ENCODE peak calls at places on chromosomes 3 and 15, in four cellular contexts. One of them, this sample, is unnamed.

GRCh38 chr3:126261037-126261436 is 80.7 kb upstream of the ALDH1L1 start:
- DNase-seq in tibial artery: peak; percentile 94
- DNase-seq in breast epithelium: peak; percentile 69
- DNase-seq in cardiac muscle cell: no peak
- DNase-seq in this sample: no peak

GRCh38 chr3:36944641-36945270 is at the start of gene TRANK1:
- DNase-seq in cardiac muscle cell: peak; percentile 15
- DNase-seq in breast epithelium: peak; percentile 40
- DNase-seq in tibial artery: peak; percentile 83
- DNase-seq in this sample: peak; percentile 91

GRCh38 chr15:38354321-38354929 is 99.5 kb upstream of the FAM98B start:
- DNase-seq in tibial artery: peak; percentile 68
- DNase-seq in breast epithelium: peak; percentile 52
- DNase-seq in cardiac muscle cell: peak; percentile 66
- DNase-seq in this sample: no peak

GRCh38 chr3:27721717-27722564 is at the start of gene EOMES:
- DNase-seq in breast epithelium: no peak
- DNase-seq in tibial artery: no peak
- DNase-seq in cardiac muscle cell: peak; percentile 60
- DNase-seq in this sample: peak; percentile 34

GRCh38 chr3:4546346-4547178 is 53.4 kb downstream of the ITPR1 start:
- DNase-seq in tibial artery: no peak
- DNase-seq in breast epithelium: no peak
- DNase-seq in cardiac muscle cell: no peak
- DNase-seq in this sample: no peak

GRCh38 chr3:160049570-160049969 is 60.9 kb downstream of the IL12A start:
- DNase-seq in tibial artery: no peak
- DNase-seq in breast epithelium: no peak
- DNase-seq in cardiac muscle cell: peak; percentile 24
- DNase-seq in this sample: no peak

GRCh38 chr3:30680789-30681188 is 74.4 kb downstream of the TGFBR2 start:
- DNase-seq in cardiac muscle cell: no peak
- DNase-seq in tibial artery: no peak
- DNase-seq in breast epithelium: no peak
- DNase-seq in this sample: no peak

GRCh38 chr3:122146466-122146865 is 37.0 kb upstream of the CASR start:
- DNase-seq in tibial artery: no peak
- DNase-seq in breast epithelium: no peak
- DNase-seq in cardiac muscle cell: no peak
- DNase-seq in this sample: no peak

GRCh38 chr3:25895443-25895842 is 105.6 kb downstream of the OXSM start:
- DNase-seq in tibial artery: no peak
- DNase-seq in cardiac muscle cell: peak; percentile 47
- DNase-seq in breast epithelium: no peak
- DNase-seq in this sample: no peak

GRCh38 chr3:21185816-21186314 is 565.1 kb downstream of the ZNF385D start:
- DNase-seq in tibial artery: no peak
- DNase-seq in cardiac muscle cell: no peak
- DNase-seq in breast epithelium: no peak
- DNase-seq in this sample: no peak

GRCh38 chr15:74821091-74821789 is 5.2 kb upstream of the CPLX3 start:
- DNase-seq in breast epithelium: no peak
- DNase-seq in cardiac muscle cell: peak; percentile 28
- DNase-seq in tibial artery: no peak
- DNase-seq in this sample: no peak

GRCh38 chr15:47959617-47960398 is 161.0 kb upstream of the SLC24A5 start:
- DNase-seq in tibial artery: no peak
- DNase-seq in cardiac muscle cell: no peak
- DNase-seq in breast epithelium: no peak
- DNase-seq in this sample: no peak

GRCh38 chr15:74173545-74174215 is at the start of gene ISLR:
- DNase-seq in tibial artery: peak; percentile 87
- DNase-seq in breast epithelium: peak; percentile 46
- DNase-seq in cardiac muscle cell: no peak
- DNase-seq in this sample: no peak

GRCh38 chr3:190265126-190265525 is 57.1 kb downstream of the CLDN1 start:
- DNase-seq in tibial artery: no peak
- DNase-seq in cardiac muscle cell: no peak
- DNase-seq in breast epithelium: no peak
- DNase-seq in this sample: no peak

GRCh38 chr3:137460944-137461343 is 303.2 kb upstream of the SOX14 start:
- DNase-seq in breast epithelium: no peak
- DNase-seq in cardiac muscle cell: no peak
- DNase-seq in tibial artery: no peak
- DNase-seq in this sample: no peak

GRCh38 chr15:62475595-62475994 is 310.5 kb upstream of the C2CD4B start:
- DNase-seq in breast epithelium: no peak
- DNase-seq in cardiac muscle cell: no peak
- DNase-seq in tibial artery: no peak
- DNase-seq in this sample: no peak

GRCh38 chr15:62474771-62475124 is 309.7 kb upstream of the C2CD4B start:
- DNase-seq in breast epithelium: no peak
- DNase-seq in cardiac muscle cell: no peak
- DNase-seq in tibial artery: no peak
- DNase-seq in this sample: no peak

GRCh38 chr15:62469874-62470688 is 305.0 kb upstream of the C2CD4B start:
- DNase-seq in tibial artery: peak; percentile 80
- DNase-seq in breast epithelium: no peak
- DNase-seq in cardiac muscle cell: no peak
- DNase-seq in this sample: peak; percentile 49

GRCh38 chr15:62474021-62474770 is 309.1 kb upstream of the C2CD4B start:
- DNase-seq in cardiac muscle cell: no peak
- DNase-seq in breast epithelium: no peak
- DNase-seq in tibial artery: no peak
- DNase-seq in this sample: no peak

DNA sequence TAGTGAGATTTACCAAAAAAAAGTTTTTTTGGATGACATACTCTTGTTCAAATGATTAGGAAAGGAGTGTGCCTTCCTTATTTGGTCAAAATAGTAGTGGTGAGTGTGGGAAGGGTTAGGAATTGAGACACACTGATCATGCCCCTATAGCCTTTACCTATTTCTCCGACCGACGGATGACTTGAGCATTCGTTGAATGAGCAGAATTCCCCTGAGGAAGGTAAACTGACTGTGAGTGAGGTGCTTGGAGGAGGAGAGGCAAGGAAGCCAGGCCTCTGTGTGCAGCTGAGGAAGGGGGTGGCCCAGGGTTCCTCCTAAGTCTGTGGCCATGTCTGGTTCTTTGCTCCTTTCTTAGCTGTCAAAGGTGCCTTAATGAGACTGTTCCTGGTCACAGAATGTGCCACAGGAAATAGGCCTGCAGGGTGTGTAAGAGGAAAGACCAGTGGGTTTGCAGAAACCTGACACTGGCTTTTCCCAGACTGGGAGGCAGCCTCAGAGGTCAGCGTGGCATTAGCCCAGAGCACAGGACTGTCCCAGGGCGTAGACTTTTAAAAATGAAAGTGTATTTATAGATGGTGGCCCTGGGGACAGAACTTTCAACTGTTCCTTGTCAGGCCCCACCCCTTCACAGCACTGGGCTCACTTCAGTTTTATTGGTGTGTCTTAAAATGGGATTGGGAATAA is 307.7 kb upstream of the C2CD4B start:
- DNase-seq in cardiac muscle cell: peak; percentile 71
- DNase-seq in tibial artery: peak; percentile 76
- DNase-seq in breast epithelium: peak; percentile 27
- DNase-seq in this sample: no peak
- H3K4me1 ChIP-seq in cardiac muscle cell: peaks cover 11% of the 10 kb centered on the region
- H3K4me1 ChIP-seq in tibial artery: peaks cover 60% of the 10 kb centered on the region
- H3K4me1 ChIP-seq in breast epithelium: no peaks in the 10 kb centered on the region
- H3K4me1 ChIP-seq in this sample: peaks cover 14% of the 10 kb centered on the region

GRCh38 chr3:15303216-15303615 is 29.2 kb downstream of the SH3BP5 start:
- DNase-seq in cardiac muscle cell: no peak
- DNase-seq in tibial artery: no peak
- DNase-seq in breast epithelium: no peak
- DNase-seq in this sample: no peak
- H3K27ac ChIP-seq in cardiac muscle cell: no peak overlapping the region
- H3K27ac ChIP-seq in tibial artery: no peak overlapping the region
- H3K27ac ChIP-seq in breast epithelium: no peak overlapping the region
- H3K27ac ChIP-seq in this sample: no peak overlapping the region

GRCh38 chr3:12875857-12876451 is 34.6 kb upstream of the RPL32 start:
- DNase-seq in tibial artery: no peak
- DNase-seq in breast epithelium: no peak
- DNase-seq in cardiac muscle cell: peak; percentile 95
- DNase-seq in this sample: no peak
- TF ChIP-seq CTCF in tibial artery: no peak
- TF ChIP-seq CTCF in breast epithelium: no peak
- TF ChIP-seq CTCF in cardiac muscle cell: peak; percentile 37
- TF ChIP-seq CTCF in this sample: no peak

DNA sequence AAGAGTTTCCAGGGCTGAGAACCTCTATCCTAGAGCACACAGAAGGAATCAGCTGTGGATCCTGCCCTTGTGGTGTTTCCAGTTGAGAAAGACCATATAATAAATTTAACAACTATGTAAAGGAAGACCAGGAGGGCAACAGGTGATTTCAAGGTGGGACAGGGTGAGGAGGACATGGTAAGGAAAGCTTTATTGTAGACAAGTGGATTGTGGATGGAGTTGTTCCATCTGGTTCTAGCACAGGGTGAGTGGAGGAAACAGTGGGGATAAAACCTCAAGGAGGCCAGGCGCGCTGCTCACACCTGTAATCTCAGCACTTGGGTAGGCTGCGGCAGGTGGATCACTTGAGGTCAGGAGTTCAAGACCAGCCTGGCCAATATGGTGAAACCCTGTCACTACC is 17.1 kb downstream of the SIAH2 start:
- DNase-seq in breast epithelium: no peak
- DNase-seq in cardiac muscle cell: no peak
- DNase-seq in tibial artery: no peak
- DNase-seq in this sample: no peak
- H3K4me1 ChIP-seq in breast epithelium: no peaks in the 10 kb centered on the region
- H3K4me1 ChIP-seq in cardiac muscle cell: no peaks in the 10 kb centered on the region
- H3K4me1 ChIP-seq in tibial artery: peaks cover 42% of the 10 kb centered on the region
- H3K4me1 ChIP-seq in this sample: peaks cover 53% of the 10 kb centered on the region

DNA sequence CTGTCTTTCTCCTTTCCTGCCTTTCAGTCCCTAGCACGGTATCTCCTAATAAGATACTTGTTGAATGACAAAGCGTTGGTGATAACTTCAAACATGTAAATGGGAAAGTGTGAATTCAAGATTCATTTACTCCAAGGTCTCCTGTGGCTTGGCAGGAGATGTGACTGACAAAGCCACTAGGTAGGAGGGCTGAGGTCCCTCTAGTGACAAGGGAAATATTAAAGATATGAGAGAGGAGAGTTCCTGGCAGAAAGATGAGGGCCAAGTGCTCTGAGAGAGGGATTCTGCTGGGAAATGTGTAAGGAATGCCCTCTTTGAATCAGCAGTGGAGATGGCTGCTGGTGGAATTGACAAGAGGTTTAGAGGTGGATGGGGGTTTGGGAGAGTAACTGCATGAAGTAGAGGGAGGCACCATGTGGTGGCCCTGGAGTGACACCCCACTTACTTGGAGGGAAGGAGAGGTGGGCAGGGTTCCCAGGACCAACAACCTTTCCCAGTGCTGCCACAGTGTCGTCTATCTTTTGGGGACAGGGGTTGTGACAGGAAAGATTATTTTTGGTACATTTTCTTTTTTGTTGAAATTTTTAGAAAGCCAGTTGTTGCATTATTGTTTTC is 43.0 kb upstream of the SCAANT1 start:
- DNase-seq in cardiac muscle cell: no peak
- DNase-seq in breast epithelium: no peak
- DNase-seq in tibial artery: no peak
- DNase-seq in this sample: no peak
- H3K27ac ChIP-seq in cardiac muscle cell: no peak overlapping the region
- H3K27ac ChIP-seq in breast epithelium: no peak overlapping the region
- H3K27ac ChIP-seq in tibial artery: no peak overlapping the region
- H3K27ac ChIP-seq in this sample: no peak overlapping the region

DNA sequence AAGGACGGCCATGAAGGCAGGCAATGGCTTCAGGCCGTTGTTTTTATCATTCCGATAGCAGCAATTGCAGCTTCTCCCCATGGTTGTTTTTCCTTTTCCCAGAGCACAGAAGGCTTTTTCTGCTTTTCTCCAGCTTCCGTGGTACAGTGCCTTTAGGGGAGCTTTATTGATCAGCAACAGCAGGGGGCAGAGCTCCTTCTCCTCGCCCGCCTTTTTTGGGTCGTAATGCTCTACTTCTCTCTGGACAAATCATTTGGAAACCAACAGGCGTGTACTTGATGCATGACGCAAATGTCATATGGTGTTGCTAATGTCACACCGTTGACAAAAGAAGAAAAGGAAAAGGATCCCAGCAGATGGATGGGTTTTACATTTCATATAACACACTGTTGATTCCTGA is 79.7 kb upstream of the SNRK start:
- DNase-seq in tibial artery: no peak
- DNase-seq in breast epithelium: no peak
- DNase-seq in cardiac muscle cell: no peak
- DNase-seq in this sample: no peak
- TF ChIP-seq CTCF in tibial artery: no peak
- TF ChIP-seq CTCF in breast epithelium: no peak
- TF ChIP-seq CTCF in cardiac muscle cell: no peak
- TF ChIP-seq CTCF in this sample: no peak